ENCODE peak calls at places on chromosomes 2 and 18, in ten cellular contexts. J, R, N, I, B, Y, Z, K, F and A are unnamed samples. For H3K27me3 and H3K4me1, the result is how much of the 10 kb centered on the place peaks cover.

GRCh38 chr2:72141032-72141645 is 6.5 kb downstream of the CYP26B1 start:
- DNase-seq in J (no peak), R (no peak), N (no peak), I (peak), B (peak), Y (no peak), Z (no peak), K (peak), F (no peak), A (peak)

GRCh38 chr2:130963058-130963848 is 126.5 kb downstream of the ARHGEF4 start:
- DNase-seq in J (no peak), R (no peak), N (no peak), I (no peak), B (no peak), Y (no peak), Z (no peak), K (no peak), F (no peak), A (no peak)

GRCh38 chr2:172242968-172243367 is 140.3 kb upstream of the DLX2 start:
- DNase-seq in J (peak), R (peak), N (no peak), I (no peak), B (no peak), Y (no peak), Z (no peak), K (no peak), F (no peak), A (no peak)

GRCh38 chr2:161434127-161434526 is 18.0 kb downstream of the TBR1 start:
- DNase-seq in J (no peak), R (no peak), N (no peak), I (no peak), B (no peak), Y (no peak), Z (no peak), K (no peak), F (no peak), A (no peak)

GRCh38 chr18:49985246-49985645 is 171.9 kb upstream of the ACAA2 start:
- DNase-seq in J (no peak), R (no peak), N (no peak), I (no peak), B (no peak), Y (no peak), Z (no peak), K (no peak), F (no peak), A (no peak)

GRCh38 chr2:120238728-120239487 is 13.7 kb upstream of the RALB start:
- DNase-seq in J (peak), R (peak), N (peak), I (peak), B (no peak), Y (no peak), Z (no peak), K (no peak), F (no peak), A (no peak)

GRCh38 chr2:168307379-168307778 is 60.0 kb upstream of the STK39 start:
- DNase-seq in J (no peak), R (no peak), N (no peak), I (no peak), B (no peak), Y (no peak), Z (no peak), K (no peak), F (no peak), A (no peak)

GRCh38 chr2:178882666-178883440 is 75.6 kb upstream of the TTN start:
- DNase-seq in J (peak), R (no peak), N (no peak), I (no peak), B (no peak), Y (no peak), Z (no peak), K (no peak), F (no peak), A (no peak)

GRCh38 chr2:113716291-113716690 is 40.2 kb downstream of the SLC35F5 start:
- DNase-seq in J (no peak), R (no peak), N (no peak), I (no peak), B (no peak), Y (no peak), Z (no peak), K (no peak), F (no peak), A (no peak)

GRCh38 chr2:119442850-119443249 is 11.2 kb downstream of the TMEM37 start:
- DNase-seq in J (no peak), R (no peak), N (no peak), I (no peak), B (no peak), Y (no peak), Z (no peak), K (no peak), F (no peak), A (no peak)

GRCh38 chr2:99905025-99905424 is 237.4 kb downstream of the AFF3 start:
- DNase-seq in J (no peak), R (no peak), N (no peak), I (no peak), B (no peak), Y (no peak), Z (no peak), K (no peak), F (no peak), A (no peak)

GRCh38 chr2:163604941-163605555 is 130.8 kb downstream of the FIGN start:
- DNase-seq in J (no peak), R (no peak), N (no peak), I (no peak), B (no peak), Y (no peak), Z (no peak), K (no peak), F (no peak), A (no peak)

GRCh38 chr2:174350018-174350417 is 15.3 kb downstream of the SP9 start:
- DNase-seq in J (no peak), R (no peak), N (peak), I (no peak), B (no peak), Y (no peak), Z (no peak), K (no peak), F (no peak), A (no peak)

GRCh38 chr2:239308696-239309397 is 92.0 kb downstream of the HDAC4 start:
- DNase-seq in J (peak), R (peak), N (no peak), I (peak), B (no peak), Y (peak), Z (peak), K (peak), F (no peak), A (peak)

GRCh38 chr2:239345251-239345650 is 55.6 kb downstream of the HDAC4 start:
- DNase-seq in J (no peak), R (no peak), N (no peak), I (no peak), B (no peak), Y (no peak), Z (no peak), K (no peak), F (no peak), A (no peak)

GRCh38 chr2:20925265-20925889 is 102.5 kb upstream of the LDAH start:
- DNase-seq in J (no peak), R (no peak), N (peak), I (no peak), B (no peak), Y (no peak), Z (no peak), K (no peak), F (no peak), A (no peak)

GRCh38 chr2:162473-163135 is 101.2 kb downstream of the SH3YL1 start:
- DNase-seq in J (no peak), R (peak), N (no peak), I (no peak), B (no peak), Y (no peak), Z (no peak), K (peak), F (no peak), A (no peak)

GRCh38 chr2:171327043-171327496 is 106.7 kb downstream of the METTL8 start:
- DNase-seq in J (no peak), R (no peak), N (no peak), I (no peak), B (no peak), Y (no peak), Z (no peak), K (no peak), F (no peak), A (no peak)

GRCh38 chr2:153145470-153145869 is 333.1 kb downstream of the RPRM start:
- DNase-seq in J (no peak), R (no peak), N (no peak), I (no peak), B (no peak), Y (no peak), Z (no peak), K (no peak), F (no peak), A (no peak)

GRCh38 chr2:48694143-48694542 is 61.4 kb downstream of the LHCGR start:
- DNase-seq in J (no peak), R (no peak), N (no peak), I (no peak), B (no peak), Y (no peak), Z (no peak), K (no peak), F (no peak), A (no peak)
- H3K27me3 ChIP-seq in J (under half), R (under half), N (under half), I (under half), B (under half), Y (under half), Z (under half), K (under half), F (under half), A (under half)

DNA sequence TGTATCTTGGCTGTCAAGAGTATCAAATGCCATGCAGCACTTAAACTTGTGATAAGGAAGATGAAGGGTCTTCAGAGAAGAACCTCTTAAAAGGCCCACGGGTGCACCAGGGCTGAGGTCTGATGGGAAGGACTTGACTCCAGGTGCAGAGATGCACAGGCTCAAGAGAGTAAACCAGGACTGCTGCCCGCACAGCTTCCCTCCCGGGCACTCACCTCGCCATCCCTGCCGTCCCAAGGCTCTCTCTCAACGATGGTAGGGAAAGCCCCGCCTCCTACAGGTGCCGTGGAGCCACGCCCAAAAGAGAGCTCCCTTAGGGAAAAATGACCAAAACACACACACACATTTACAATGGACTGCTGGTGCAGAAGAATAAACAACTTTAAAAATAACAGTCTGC is 27.9 kb downstream of the PDIA6 start:
- DNase-seq in J (no peak), R (no peak), N (no peak), I (peak), B (no peak), Y (no peak), Z (no peak), K (no peak), F (no peak), A (no peak)
- TF ChIP-seq POLR2A in J (no peak), R (no peak), N (no peak), I (no peak), B (no peak), Y (no peak), Z (no peak), K (no peak), F (no peak), A (no peak)

DNA sequence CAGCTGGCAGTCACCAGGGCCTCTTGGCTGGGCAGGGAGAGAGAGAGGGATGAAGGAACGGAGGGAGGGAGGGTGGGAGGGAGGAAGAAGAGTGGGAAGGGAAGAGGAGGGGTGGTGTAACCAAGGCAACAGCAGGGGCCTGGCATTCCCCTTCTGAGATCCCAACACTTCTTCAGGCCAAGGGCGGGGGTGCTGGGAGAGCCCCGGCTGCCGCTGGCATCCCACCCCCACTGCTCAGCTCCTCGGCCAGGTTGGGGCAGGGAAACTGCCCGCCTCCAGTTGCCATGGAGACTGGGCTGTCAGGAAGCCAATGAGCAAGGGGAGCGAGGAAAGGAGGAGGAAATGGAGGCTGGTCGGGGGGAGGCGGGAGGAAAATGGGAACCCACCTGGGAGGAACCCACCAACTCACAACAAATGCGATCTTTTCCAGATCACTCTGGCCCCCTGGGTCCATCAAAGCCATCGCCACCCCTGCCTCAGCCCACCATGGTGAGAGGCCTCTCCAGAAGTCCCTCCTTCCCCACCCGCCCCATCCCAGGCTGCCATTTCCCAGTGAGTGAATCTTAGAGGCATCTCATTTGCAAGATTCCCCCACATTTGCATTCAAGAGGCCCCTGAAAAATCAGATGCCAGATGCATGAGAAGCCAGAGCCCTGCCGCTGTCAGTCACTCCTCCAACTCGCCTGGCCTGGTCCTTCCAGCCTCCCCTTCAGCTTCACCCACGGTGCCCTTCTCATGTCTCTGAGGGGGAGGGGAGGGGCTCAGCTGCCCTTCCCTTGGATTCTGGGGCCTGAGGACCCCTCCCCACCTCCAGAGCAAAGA is 12.5 kb downstream of the SH2D6 start:
- DNase-seq in J (no peak), R (no peak), N (no peak), I (peak), B (no peak), Y (no peak), Z (no peak), K (no peak), F (no peak), A (no peak)
- H3K4me1 ChIP-seq in J (under half), R (under half), N (half or more), I (under half), B (under half), Y (under half), Z (under half), K (under half), F (under half), A (under half)

GRCh38 chr2:15818881-15819280 is 121.5 kb upstream of the MYCN start:
- DNase-seq in J (no peak), R (no peak), N (no peak), I (no peak), B (no peak), Y (no peak), Z (no peak), K (no peak), F (no peak), A (no peak)

GRCh38 chr2:15818186-15818795 is 122.1 kb upstream of the MYCN start:
- DNase-seq in J (no peak), R (no peak), N (no peak), I (no peak), B (no peak), Y (no peak), Z (no peak), K (no peak), F (no peak), A (no peak)

GRCh38 chr2:15820927-15821326 is 119.4 kb upstream of the MYCN start:
- DNase-seq in J (no peak), R (no peak), N (no peak), I (no peak), B (no peak), Y (no peak), Z (no peak), K (no peak), F (no peak), A (no peak)

GRCh38 chr2:15819576-15820282 is 120.6 kb upstream of the MYCN start:
- DNase-seq in J (no peak), R (no peak), N (no peak), I (no peak), B (no peak), Y (no peak), Z (no peak), K (no peak), F (no peak), A (no peak)

GRCh38 chr2:15820283-15820591 is 120.1 kb upstream of the MYCN start:
- DNase-seq in J (no peak), R (no peak), N (no peak), I (no peak), B (no peak), Y (no peak), Z (no peak), K (no peak), F (no peak), A (no peak)
- H3K27me3 ChIP-seq in J (under half), R (under half), N (under half), I (under half), B (under half), Y (under half), Z (under half), K (under half), F (under half), A (under half)

GRCh38 chr2:28870146-28870891 is at the start of gene TRMT61B:
- DNase-seq in J (peak), R (peak), N (peak), I (peak), B (peak), Y (peak), Z (peak), K (peak), F (peak), A (peak)
- TF ChIP-seq POLR2A in J (no peak), R (peak), N (peak), I (peak), B (peak), Y (peak), Z (peak), K (peak), F (peak), A (peak)

GRCh38 chr18:9630444-9630843 is 16.1 kb upstream of the PPP4R1 start:
- DNase-seq in J (no peak), R (no peak), N (no peak), I (no peak), B (no peak), Y (no peak), Z (no peak), K (no peak), F (no peak), A (no peak)

GRCh38 chr18:9631814-9632496 is 17.6 kb upstream of the PPP4R1 start:
- DNase-seq in J (no peak), R (no peak), N (no peak), I (no peak), B (no peak), Y (no peak), Z (no peak), K (no peak), F (no peak), A (no peak)

GRCh38 chr18:9628984-9629383 is 14.6 kb upstream of the PPP4R1 start:
- DNase-seq in J (no peak), R (no peak), N (no peak), I (no peak), B (no peak), Y (no peak), Z (no peak), K (no peak), F (no peak), A (no peak)

GRCh38 chr18:9629709-9630108 is 15.3 kb upstream of the PPP4R1 start:
- DNase-seq in J (no peak), R (no peak), N (no peak), I (no peak), B (no peak), Y (no peak), Z (no peak), K (no peak), F (no peak), A (no peak)

GRCh38 chr18:9627642-9628041 is 13.3 kb upstream of the PPP4R1 start:
- DNase-seq in J (no peak), R (no peak), N (peak), I (no peak), B (no peak), Y (no peak), Z (no peak), K (no peak), F (no peak), A (no peak)
- H3K4me1 ChIP-seq in J (under half), R (under half), N (under half), I (under half), B (under half), Y (under half), Z (under half), K (under half), F (under half), A (under half)

DNA sequence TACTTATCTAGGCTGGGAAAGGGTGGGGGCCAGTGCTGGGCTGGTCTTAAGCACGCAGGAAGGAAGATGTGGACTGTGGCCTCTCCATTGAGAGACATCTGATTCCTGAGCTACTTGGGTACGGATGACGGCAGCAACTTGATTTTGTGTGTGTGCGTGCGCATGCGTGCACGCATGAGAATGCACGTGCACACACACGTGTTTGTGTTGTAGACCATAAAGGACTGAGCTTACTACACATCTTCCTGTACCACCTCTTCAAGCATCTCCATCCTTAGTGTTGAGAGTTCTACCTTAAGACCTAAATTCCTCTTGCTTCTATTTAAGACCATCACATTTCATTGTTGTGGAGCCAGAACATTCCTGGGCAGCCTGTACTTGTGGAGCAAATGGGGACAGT is 9.5 kb downstream of the WNT6 start:
- DNase-seq in J (no peak), R (no peak), N (no peak), I (no peak), B (no peak), Y (no peak), Z (no peak), K (no peak), F (no peak), A (no peak)
- H3K27me3 ChIP-seq in J (half or more), R (half or more), N (under half), I (under half), B (under half), Y (under half), Z (half or more), K (under half), F (under half), A (half or more)

DNA sequence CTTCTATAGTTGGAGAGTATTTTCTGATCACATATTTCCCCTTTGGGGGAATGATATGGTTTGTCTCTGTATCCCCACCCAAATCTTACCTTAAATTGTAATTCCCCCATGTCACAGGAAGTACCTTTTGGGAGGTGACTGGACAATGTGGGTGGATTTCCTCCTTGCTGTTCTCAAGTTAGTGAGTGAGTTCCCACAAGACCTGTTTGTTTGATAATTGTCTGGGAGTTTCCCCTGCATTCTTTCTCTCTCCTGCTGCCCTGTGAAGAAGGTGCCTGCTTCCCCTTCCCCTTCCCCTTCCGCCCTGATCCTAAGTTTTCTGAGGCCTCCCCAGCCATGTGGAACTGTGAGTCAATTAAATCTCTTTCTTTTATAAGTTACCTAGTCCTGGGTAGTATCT is 222.7 kb upstream of the SLC39A10 start:
- DNase-seq in J (no peak), R (no peak), N (no peak), I (no peak), B (no peak), Y (no peak), Z (no peak), K (no peak), F (no peak), A (no peak)
- TF ChIP-seq POLR2A in J (no peak), R (no peak), N (no peak), I (no peak), B (no peak), Y (no peak), Z (no peak), K (no peak), F (no peak), A (no peak)